ENCODE peak calls at places on chromosome 4, in four cellular contexts. One of them, this sample, is unnamed.

GRCh38 chr4:7894677-7895181 is 44.9 kb downstream of the AFAP1 start:
- DNase-seq in activated effector memory CD4-positive, alpha-beta T cell treated with anti-CD3 and anti-CD28 coated beads, Interleukin-2, amount 50 U/mL, for 16 hours: no peak
- DNase-seq in T-helper 9 cell: no peak
- DNase-seq in activated T-cell treated with anti-CD3 and anti-CD28 coated beads, Interleukin-2, amount 50 U/mL, for 48 hours: no peak
- DNase-seq in this sample: no peak

GRCh38 chr4:86594559-86595425 is 677 bp downstream of the PTPN13 start:
- DNase-seq in activated effector memory CD4-positive, alpha-beta T cell treated with anti-CD3 and anti-CD28 coated beads, Interleukin-2, amount 50 U/mL, for 16 hours: peak
- DNase-seq in activated T-cell treated with anti-CD3 and anti-CD28 coated beads, Interleukin-2, amount 50 U/mL, for 48 hours: peak
- DNase-seq in T-helper 9 cell: peak
- DNase-seq in this sample: peak

GRCh38 chr4:42331914-42332368 is 65.3 kb upstream of the SHISA3 start:
- DNase-seq in T-helper 9 cell: no peak
- DNase-seq in activated T-cell treated with anti-CD3 and anti-CD28 coated beads, Interleukin-2, amount 50 U/mL, for 48 hours: no peak
- DNase-seq in activated effector memory CD4-positive, alpha-beta T cell treated with anti-CD3 and anti-CD28 coated beads, Interleukin-2, amount 50 U/mL, for 16 hours: no peak
- DNase-seq in this sample: no peak

GRCh38 chr4:65050786-65051185 is 619.5 kb downstream of the EPHA5 start:
- DNase-seq in T-helper 9 cell: no peak
- DNase-seq in activated effector memory CD4-positive, alpha-beta T cell treated with anti-CD3 and anti-CD28 coated beads, Interleukin-2, amount 50 U/mL, for 16 hours: no peak
- DNase-seq in activated T-cell treated with anti-CD3 and anti-CD28 coated beads, Interleukin-2, amount 50 U/mL, for 48 hours: no peak
- DNase-seq in this sample: no peak

GRCh38 chr4:77240469-77241066 is 83.6 kb downstream of the CCNG2 start:
- DNase-seq in activated effector memory CD4-positive, alpha-beta T cell treated with anti-CD3 and anti-CD28 coated beads, Interleukin-2, amount 50 U/mL, for 16 hours: peak
- DNase-seq in T-helper 9 cell: peak
- DNase-seq in activated T-cell treated with anti-CD3 and anti-CD28 coated beads, Interleukin-2, amount 50 U/mL, for 48 hours: peak
- DNase-seq in this sample: peak

GRCh38 chr4:112927544-112927943 is 121.9 kb upstream of the ANK2 start:
- DNase-seq in activated effector memory CD4-positive, alpha-beta T cell treated with anti-CD3 and anti-CD28 coated beads, Interleukin-2, amount 50 U/mL, for 16 hours: no peak
- DNase-seq in T-helper 9 cell: no peak
- DNase-seq in activated T-cell treated with anti-CD3 and anti-CD28 coated beads, Interleukin-2, amount 50 U/mL, for 48 hours: no peak
- DNase-seq in this sample: no peak

GRCh38 chr4:181548873-181549541 is 694.2 kb upstream of the TENM3 start:
- DNase-seq in T-helper 9 cell: no peak
- DNase-seq in activated effector memory CD4-positive, alpha-beta T cell treated with anti-CD3 and anti-CD28 coated beads, Interleukin-2, amount 50 U/mL, for 16 hours: no peak
- DNase-seq in activated T-cell treated with anti-CD3 and anti-CD28 coated beads, Interleukin-2, amount 50 U/mL, for 48 hours: no peak
- DNase-seq in this sample: no peak

GRCh38 chr4:1300466-1301455 is 11.1 kb downstream of the MAEA start:
- DNase-seq in activated effector memory CD4-positive, alpha-beta T cell treated with anti-CD3 and anti-CD28 coated beads, Interleukin-2, amount 50 U/mL, for 16 hours: peak
- DNase-seq in activated T-cell treated with anti-CD3 and anti-CD28 coated beads, Interleukin-2, amount 50 U/mL, for 48 hours: peak
- DNase-seq in T-helper 9 cell: peak
- DNase-seq in this sample: no peak

GRCh38 chr4:89411539-89411938 is 103.9 kb upstream of the GPRIN3 start:
- DNase-seq in activated effector memory CD4-positive, alpha-beta T cell treated with anti-CD3 and anti-CD28 coated beads, Interleukin-2, amount 50 U/mL, for 16 hours: no peak
- DNase-seq in T-helper 9 cell: no peak
- DNase-seq in activated T-cell treated with anti-CD3 and anti-CD28 coated beads, Interleukin-2, amount 50 U/mL, for 48 hours: no peak
- DNase-seq in this sample: no peak

GRCh38 chr4:166498541-166498940 is 625.5 kb downstream of the TLL1 start:
- DNase-seq in activated effector memory CD4-positive, alpha-beta T cell treated with anti-CD3 and anti-CD28 coated beads, Interleukin-2, amount 50 U/mL, for 16 hours: no peak
- DNase-seq in T-helper 9 cell: no peak
- DNase-seq in activated T-cell treated with anti-CD3 and anti-CD28 coated beads, Interleukin-2, amount 50 U/mL, for 48 hours: no peak
- DNase-seq in this sample: no peak

GRCh38 chr4:139901516-139902327 is 236.1 kb downstream of the MGST2 start:
- DNase-seq in activated T-cell treated with anti-CD3 and anti-CD28 coated beads, Interleukin-2, amount 50 U/mL, for 48 hours: no peak
- DNase-seq in activated effector memory CD4-positive, alpha-beta T cell treated with anti-CD3 and anti-CD28 coated beads, Interleukin-2, amount 50 U/mL, for 16 hours: no peak
- DNase-seq in T-helper 9 cell: no peak
- DNase-seq in this sample: no peak

GRCh38 chr4:121913667-121914066 is 38.2 kb downstream of the TRPC3 start:
- DNase-seq in T-helper 9 cell: no peak
- DNase-seq in activated T-cell treated with anti-CD3 and anti-CD28 coated beads, Interleukin-2, amount 50 U/mL, for 48 hours: no peak
- DNase-seq in activated effector memory CD4-positive, alpha-beta T cell treated with anti-CD3 and anti-CD28 coated beads, Interleukin-2, amount 50 U/mL, for 16 hours: no peak
- DNase-seq in this sample: no peak

GRCh38 chr4:129899849-129900248 is 803.9 kb downstream of the C4orf33 start:
- DNase-seq in activated effector memory CD4-positive, alpha-beta T cell treated with anti-CD3 and anti-CD28 coated beads, Interleukin-2, amount 50 U/mL, for 16 hours: no peak
- DNase-seq in T-helper 9 cell: no peak
- DNase-seq in activated T-cell treated with anti-CD3 and anti-CD28 coated beads, Interleukin-2, amount 50 U/mL, for 48 hours: no peak
- DNase-seq in this sample: peak

GRCh38 chr4:76892601-76893000 is 5.3 kb downstream of the SOWAHB start:
- DNase-seq in activated T-cell treated with anti-CD3 and anti-CD28 coated beads, Interleukin-2, amount 50 U/mL, for 48 hours: no peak
- DNase-seq in activated effector memory CD4-positive, alpha-beta T cell treated with anti-CD3 and anti-CD28 coated beads, Interleukin-2, amount 50 U/mL, for 16 hours: no peak
- DNase-seq in T-helper 9 cell: no peak
- DNase-seq in this sample: no peak

GRCh38 chr4:534101-534575 is 35.1 kb downstream of the PIGG start:
- DNase-seq in activated T-cell treated with anti-CD3 and anti-CD28 coated beads, Interleukin-2, amount 50 U/mL, for 48 hours: no peak
- DNase-seq in activated effector memory CD4-positive, alpha-beta T cell treated with anti-CD3 and anti-CD28 coated beads, Interleukin-2, amount 50 U/mL, for 16 hours: no peak
- DNase-seq in T-helper 9 cell: no peak
- DNase-seq in this sample: no peak

This sample was measured in ELF-1.